ENCODE peak calls at places on chromosomes 12 and 14, in five cellular contexts. U is A549, E is stomach, H is HepG2, D is endothelial cell of umbilical vein. N is an unnamed sample.

GRCh38 chr12:54044425-54045093 is 9.1 kb upstream of the HOXC4 start:
- DNase-seq in E (no peak), H (no peak), D (no peak), U (no peak), N (no peak)

GRCh38 chr12:10098762-10099161 is at the start of gene CLEC1A:
- DNase-seq in D (peak), U (no peak), H (no peak), E (no peak), N (no peak)

GRCh38 chr14:74543771-74544170 is 50.2 kb downstream of the ISCA2 start:
- DNase-seq in H (no peak), E (no peak), U (no peak), D (no peak), N (no peak)

GRCh38 chr14:64673748-64674147 is 30.5 kb upstream of the PLEKHG3 start:
- DNase-seq in H (no peak), U (no peak), E (no peak), D (no peak), N (no peak)

GRCh38 chr14:35808076-35808657 is 928 bp downstream of the RALGAPA1 start:
- DNase-seq in D (peak), U (no peak), E (peak), H (no peak), N (peak)

GRCh38 chr14:96741151-96741977 is 55.8 kb upstream of the VRK1 start:
- DNase-seq in D (peak), H (no peak), U (peak), E (peak), N (peak)

GRCh38 chr12:63103489-63104131 is 47.4 kb downstream of the AVPR1A start:
- DNase-seq in U (peak), H (peak), E (no peak), D (peak), N (peak)

GRCh38 chr12:22283006-22283506 is 51.5 kb downstream of the ST8SIA1 start:
- DNase-seq in E (no peak), D (peak), H (no peak), U (no peak), N (no peak)

GRCh38 chr12:106780010-106780625 is 5.6 kb downstream of the RIC8B start:
- DNase-seq in D (peak), E (no peak), U (no peak), H (no peak), N (peak)

GRCh38 chr12:79680051-79680450 is 10.7 kb downstream of the PAWR start:
- DNase-seq in U (no peak), H (no peak), E (no peak), D (no peak), N (peak)

GRCh38 chr14:23559010-23559920 is 3.2 kb downstream of the THTPA start:
- DNase-seq in E (peak), H (peak), D (peak), U (peak), N (peak)

GRCh38 chr12:32893008-32893407 is 3.6 kb downstream of the PKP2 start:
- DNase-seq in U (no peak), H (peak), D (no peak), E (no peak), N (no peak)

GRCh38 chr14:104011824-104012517 is 69.6 kb upstream of the RD3L start:
- DNase-seq in H (no peak), E (peak), U (no peak), D (no peak), N (no peak)

GRCh38 chr12:50387487-50387886 is 8.9 kb downstream of the FAM186A start:
- DNase-seq in U (no peak), D (no peak), H (no peak), E (no peak), N (no peak)

GRCh38 chr14:62117010-62117717 is 354.9 kb downstream of the SNAPC1 start:
- DNase-seq in H (peak), E (peak), D (peak), U (peak), N (peak)

GRCh38 chr12:12586879-12587675 is 24.4 kb upstream of the DUSP16 start:
- DNase-seq in D (no peak), H (no peak), E (no peak), U (no peak), N (no peak)

GRCh38 chr14:102574840-102575478 is 17.5 kb upstream of the RCOR1 start:
- DNase-seq in U (no peak), E (no peak), H (peak), D (no peak), N (no peak)

GRCh38 chr12:103181366-103182152 is 224.1 kb downstream of the ASCL1 start:
- DNase-seq in D (no peak), E (no peak), H (no peak), U (no peak), N (no peak)

GRCh38 chr14:102579696-102580551 is 12.5 kb upstream of the RCOR1 start:
- DNase-seq in H (no peak), U (no peak), D (no peak), E (no peak), N (no peak)

GRCh38 chr12:114190971-114191370 is 215.0 kb downstream of the TBX5 start:
- DNase-seq in E (no peak), D (no peak), U (no peak), H (no peak), N (no peak)

GRCh38 chr14:94001501-94002396 is 4.6 kb downstream of the CCDC197 start:
- DNase-seq in E (peak), H (peak), D (peak), U (peak), N (peak)

GRCh38 chr14:58501214-58501816 is 73.8 kb downstream of the KIAA0586 start:
- DNase-seq in U (peak), E (no peak), D (peak), H (peak), N (peak)

GRCh38 chr12:111093428-111094142 is 173.2 kb upstream of the MYL2 start:
- DNase-seq in U (no peak), E (no peak), D (no peak), H (no peak), N (no peak)

GRCh38 chr14:85416771-85417170 is 113.2 kb upstream of the FLRT2 start:
- DNase-seq in E (no peak), U (peak), H (no peak), D (peak), N (no peak)

GRCh38 chr14:87754512-87755223 is 238.3 kb downstream of the GALC start:
- DNase-seq in H (no peak), E (no peak), D (no peak), U (no peak), N (no peak)

GRCh38 chr14:23406244-23406643 is 1.8 kb downstream of the MYH6 start:
- DNase-seq in H (no peak), D (no peak), E (no peak), U (no peak), N (no peak)

GRCh38 chr14:56198438-56198837 is 80.2 kb downstream of the PELI2 start:
- DNase-seq in H (no peak), U (no peak), E (no peak), D (no peak), N (peak)

GRCh38 chr12:92717202-92717601 is 14.4 kb downstream of the PLEKHG7 start:
- DNase-seq in H (no peak), U (no peak), D (peak), E (no peak), N (peak)

GRCh38 chr14:44961151-44961729 is 507 bp downstream of the KLHL28 start:
- DNase-seq in H (no peak), E (peak), U (peak), D (peak), N (peak)

GRCh38 chr14:68405959-68406358 is 386.9 kb downstream of the ZFP36L1 start:
- DNase-seq in E (no peak), D (no peak), U (no peak), H (no peak), N (no peak)

GRCh38 chr12:93183940-93184663 is 193.6 kb upstream of the NUDT4 start:
- DNase-seq in D (no peak), U (no peak), H (no peak), E (no peak), N (no peak)

DNA sequence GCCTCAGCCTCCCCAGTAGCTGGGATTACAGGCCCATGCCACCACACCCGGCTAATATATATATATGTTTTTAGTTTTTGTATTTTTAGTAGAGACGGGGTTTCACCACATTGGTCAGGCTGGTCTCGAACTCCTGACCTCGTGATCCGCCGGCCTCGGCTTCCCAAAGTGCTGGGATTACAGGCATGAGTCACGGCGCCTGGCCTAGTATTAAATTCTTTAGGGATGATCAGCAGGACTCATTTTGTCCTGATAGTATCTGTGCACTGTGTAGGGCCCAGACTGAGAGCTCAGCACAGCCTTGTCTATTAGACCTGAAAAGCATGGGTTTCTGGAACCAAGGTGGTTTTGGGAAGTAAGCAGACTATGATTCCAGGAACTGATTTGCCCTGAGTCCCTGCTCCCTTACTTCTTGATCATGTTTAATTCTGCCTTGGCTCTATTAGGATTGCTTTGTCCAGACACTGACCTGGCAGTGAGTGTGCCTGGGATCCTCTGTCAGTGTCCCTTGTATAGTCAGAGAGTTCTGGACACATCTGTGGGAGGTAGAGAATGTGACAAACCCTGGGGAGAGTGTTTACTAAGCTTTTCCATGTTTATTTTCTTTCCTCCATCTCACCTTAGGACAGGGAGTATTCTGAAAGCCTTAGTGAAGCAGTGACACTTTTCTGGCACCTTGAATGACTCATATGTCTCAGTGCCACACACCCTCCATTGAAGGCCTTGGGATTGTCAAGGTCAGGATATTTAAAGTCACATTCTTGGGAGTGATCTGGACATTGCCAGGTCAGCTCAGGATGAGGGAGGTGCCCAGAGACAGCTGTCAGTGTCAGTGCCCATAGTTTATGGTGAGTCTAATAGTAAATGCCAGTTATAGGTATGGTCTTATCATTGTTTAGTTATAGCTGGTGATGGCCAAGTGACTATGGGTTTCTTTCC is 34.8 kb upstream of the CTDSP2 start:
- DNase-seq in E (no peak), H (no peak), U (no peak), D (no peak), N (no peak)
- TF ChIP-seq POLR2A in E (no peak), H (no peak), U (no peak), D (no peak), N (no peak)

GRCh38 chr12:122501489-122501989 is 807 bp upstream of the ZCCHC8 start:
- DNase-seq in U (no peak), H (no peak), D (no peak), E (no peak), N (no peak)

GRCh38 chr12:122505419-122506051 is 4.8 kb upstream of the ZCCHC8 start:
- DNase-seq in U (no peak), H (no peak), E (no peak), D (no peak), N (no peak)

GRCh38 chr12:122503147-122503751 is 2.5 kb upstream of the ZCCHC8 start:
- DNase-seq in D (no peak), U (no peak), E (no peak), H (no peak), N (no peak)

GRCh38 chr12:122506393-122506938 is 5.7 kb upstream of the ZCCHC8 start:
- DNase-seq in D (no peak), E (no peak), H (no peak), U (no peak), N (no peak)

GRCh38 chr12:122503783-122504590 is 3.3 kb upstream of the ZCCHC8 start:
- DNase-seq in H (no peak), D (no peak), U (no peak), E (no peak), N (no peak)
- TF ChIP-seq POLR2A in H (no peak), D (peak), U (no peak), E (no peak), N (no peak)

GRCh38 chr14:89416002-89416995 is 734 bp downstream of the FOXN3 start:
- DNase-seq in E (peak), U (peak), D (peak), H (peak), N (peak)
- TF ChIP-seq POLR2A in E (no peak), U (no peak), D (no peak), H (peak), N (peak)

GRCh38 chr12:46201284-46201789 is 67.5 kb downstream of the SLC38A1 start:
- DNase-seq in D (no peak), U (no peak), E (no peak), H (no peak), N (no peak)

GRCh38 chr12:46197876-46198275 is 71.0 kb downstream of the SLC38A1 start:
- DNase-seq in D (no peak), E (no peak), U (no peak), H (no peak), N (no peak)

GRCh38 chr12:46200551-46200950 is 68.3 kb downstream of the SLC38A1 start:
- DNase-seq in U (no peak), H (no peak), E (no peak), D (no peak), N (no peak)

DNA sequence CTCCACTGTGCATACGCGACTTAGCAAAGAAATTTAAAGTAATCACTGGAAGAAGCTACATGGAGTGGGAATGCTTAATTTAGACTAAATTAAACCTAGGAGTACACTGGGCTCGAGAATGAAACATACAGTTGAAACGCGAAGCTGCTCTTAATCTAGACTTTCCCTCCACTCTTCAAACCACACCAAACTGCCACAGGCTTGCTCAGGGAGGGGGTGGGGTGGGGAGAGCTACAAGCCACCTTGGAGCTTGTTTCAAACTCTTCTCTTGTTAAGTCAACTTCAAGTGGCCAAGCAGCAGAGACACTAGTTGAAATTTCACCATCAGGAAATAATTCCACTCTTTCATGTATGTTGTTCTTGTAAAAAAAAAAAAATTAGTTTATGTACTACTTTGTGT is 69.9 kb downstream of the SLC38A1 start:
- DNase-seq in D (no peak), U (no peak), H (no peak), E (no peak), N (no peak)
- TF ChIP-seq POLR2A in D (no peak), U (no peak), H (no peak), E (no peak), N (no peak)

DNA sequence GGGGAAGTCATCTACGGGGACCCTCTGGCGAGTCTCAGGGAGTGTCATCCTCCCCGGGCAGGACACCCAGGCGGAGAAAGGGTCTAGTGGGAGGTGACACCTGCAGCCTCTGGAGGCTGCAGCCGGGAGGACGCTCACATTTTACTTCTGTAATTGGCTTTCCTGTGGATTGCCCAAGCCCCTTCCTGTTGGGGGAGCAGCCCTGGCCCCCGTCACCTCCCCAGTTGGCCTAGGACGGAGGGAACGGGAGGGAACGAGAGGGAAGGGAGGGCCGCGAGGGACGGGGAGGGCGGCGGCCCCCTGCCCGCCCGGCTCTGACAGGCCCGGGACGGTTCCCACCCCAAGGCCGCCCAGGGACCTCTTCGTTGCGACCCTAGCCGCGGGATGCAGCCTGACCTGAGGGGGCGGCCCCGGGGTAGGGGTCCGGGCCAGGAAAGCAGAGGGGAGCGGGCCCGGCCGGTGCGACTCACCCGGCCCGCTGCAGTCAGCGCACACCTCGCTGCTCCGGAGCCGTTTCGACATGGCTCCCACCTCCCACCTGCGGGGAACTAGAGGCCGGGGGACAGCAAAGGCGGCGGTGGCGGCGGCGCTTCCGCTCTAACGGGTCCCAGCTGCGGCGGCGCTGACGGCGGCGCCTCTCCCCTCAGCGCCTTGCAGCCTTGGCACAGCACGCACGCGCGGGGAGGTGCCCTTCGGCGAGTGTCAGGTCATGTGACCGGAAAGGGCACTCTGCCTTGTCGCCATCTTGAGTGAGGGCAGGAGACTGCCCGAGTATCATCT is at the start of gene GIT2:
- DNase-seq in U (peak), D (peak), E (peak), H (peak), N (peak)
- TF ChIP-seq POLR2A in U (peak), D (peak), E (no peak), H (peak), N (peak)